ENCODE peak calls at places on chromosomes 16 and 17, in ten cellular contexts. M is GM12865; I is HTR-8/SVneo; Z is GM10248; A is AG09319; X is WTC11; L is cardiac fibroblast; G is tibial artery; Y is stimulated activated CD8-positive, alpha-beta memory T cell treated with anti-CD3 and anti-CD28 coated beads, Interleukin-4, amount 100 ng/mL, for 4 hours; P is dermis blood vessel endothelial cell. T is an unnamed sample.
A peak's percentile ranks its signal among the peaks of the same experiment; 100 is the strongest.

GRCh38 chr16:29775742-29776408 is 2.2 kb upstream of the ZG16 start:
- DNase-seq in A (no peak), P (no peak), X (no peak), Y (no peak), Z (no peak), G (no peak), M (no peak), L (peak; percentile 38), I (peak; percentile 69), T (no peak)

GRCh38 chr16:22664561-22664997 is 149.4 kb upstream of the HS3ST2 start:
- DNase-seq in G (no peak), M (peak; percentile 28), A (no peak), I (no peak), P (no peak), Z (peak; percentile 53), L (no peak), X (no peak), Y (no peak), T (no peak)

GRCh38 chr16:76502555-76502954 is 225.4 kb downstream of the CNTNAP4 start:
- DNase-seq in G (no peak), Y (no peak), Z (no peak), P (no peak), X (no peak), M (no peak), L (no peak), A (no peak), I (no peak), T (no peak)

GRCh38 chr16:66741971-66742396 is 9.4 kb downstream of the DYNC1LI2 start:
- DNase-seq in Y (no peak), A (no peak), P (peak; percentile 68), G (no peak), L (peak; percentile 64), Z (no peak), I (no peak), X (no peak), M (no peak), T (no peak)

GRCh38 chr17:7573324-7574080 is 5.9 kb upstream of the CD68 start:
- DNase-seq in L (peak; percentile 97), X (peak; percentile 85), I (peak; percentile 87), Y (peak; percentile 88), P (peak; percentile 95), A (peak; percentile 86), G (peak; percentile 96), Z (peak; percentile 89), M (peak; percentile 95), T (peak; percentile 94)

GRCh38 chr17:75110307-75110937 is 653 bp downstream of the ARMC7 start:
- DNase-seq in I (no peak), G (no peak), X (peak; percentile 51), P (peak; percentile 51), Z (no peak), M (peak; percentile 37), Y (no peak), L (peak; percentile 22), A (no peak), T (peak; percentile 45)

GRCh38 chr16:14013145-14013570 is 58.0 kb upstream of the MRTFB start:
- DNase-seq in A (no peak), I (no peak), P (no peak), M (no peak), L (no peak), Y (no peak), X (no peak), Z (no peak), G (no peak), T (no peak)

GRCh38 chr16:23673971-23674614 is 4.6 kb upstream of the PLK1 start:
- DNase-seq in Z (no peak), I (no peak), P (no peak), L (no peak), G (no peak), Y (no peak), A (no peak), M (peak; percentile 61), X (no peak), T (peak; percentile 81)

GRCh38 chr17:16486373-16487250 is 5.4 kb downstream of the LRRC75A start:
- DNase-seq in M (no peak), Z (no peak), L (peak; percentile 74), I (no peak), Y (no peak), P (peak; percentile 80), G (peak; percentile 85), X (peak; percentile 50), A (peak; percentile 8), T (peak; percentile 56)

GRCh38 chr16:82671743-82672142 is 45.0 kb downstream of the CDH13 start:
- DNase-seq in X (peak; percentile 43), I (no peak), A (no peak), M (peak; percentile 45), Z (no peak), P (peak; percentile 21), Y (no peak), L (no peak), G (no peak), T (peak; percentile 8)

GRCh38 chr16:53456625-53457024 is 22.4 kb downstream of the RBL2 start:
- DNase-seq in I (no peak), Z (no peak), Y (no peak), L (no peak), A (no peak), X (no peak), P (no peak), M (peak; percentile 46), G (no peak), T (no peak)

GRCh38 chr17:20009302-20010098 is at the start of gene SPECC1:
- DNase-seq in Z (peak; percentile 93), L (peak; percentile 66), A (no peak), Y (peak; percentile 68), P (peak; percentile 80), I (peak; percentile 94), X (peak; percentile 95), G (peak; percentile 91), M (peak; percentile 81), T (peak; percentile 91)

GRCh38 chr16:9437115-9437514 is 345.7 kb downstream of the HAPSTR1 start:
- DNase-seq in I (no peak), M (peak; percentile 23), Y (no peak), Z (no peak), G (no peak), X (no peak), A (no peak), L (no peak), P (no peak), T (peak; percentile 43)

GRCh38 chr17:44916781-44917241 is 1.5 kb upstream of the GFAP start:
- DNase-seq in I (peak; percentile 73), A (no peak), Y (no peak), L (peak; percentile 83), Z (no peak), P (peak; percentile 42), X (no peak), G (peak; percentile 78), M (no peak), T (no peak)

GRCh38 chr16:23408242-23409201 is 44.5 kb downstream of the COG7 start:
- DNase-seq in M (no peak), I (no peak), L (peak; percentile 60), Z (no peak), Y (no peak), G (peak; percentile 34), P (peak; percentile 66), A (no peak), X (no peak), T (peak; percentile 49)

GRCh38 chr17:80527016-80527645 is 17.5 kb upstream of the RPTOR start:
- DNase-seq in Y (no peak), A (no peak), X (no peak), M (no peak), P (no peak), Z (no peak), I (no peak), L (no peak), G (no peak), T (no peak)

GRCh38 chr16:27642753-27643152 is 92.8 kb downstream of the KATNIP start:
- DNase-seq in L (peak; percentile 37), M (peak; percentile 28), I (no peak), G (no peak), Z (no peak), Y (no peak), A (no peak), P (peak; percentile 64), X (peak; percentile 49), T (peak; percentile 51)

GRCh38 chr16:67406628-67407027 is 9.6 kb downstream of the ZDHHC1 start:
- DNase-seq in Z (no peak), L (peak; percentile 64), G (no peak), P (peak; percentile 83), Y (no peak), A (peak; percentile 62), I (peak; percentile 79), X (no peak), M (no peak), T (no peak)

GRCh38 chr17:35540589-35541404 is 3.3 kb upstream of the SLFN12L start:
- DNase-seq in G (no peak), A (no peak), M (peak; percentile 75), Z (no peak), L (peak; percentile 50), X (no peak), I (peak; percentile 43), Y (no peak), P (peak; percentile 87), T (no peak)

GRCh38 chr16:5442054-5442453 is 344.5 kb upstream of the EEF2KMT start:
- DNase-seq in L (no peak), Y (no peak), A (no peak), I (no peak), M (no peak), P (no peak), X (no peak), Z (no peak), G (no peak), T (no peak)

GRCh38 chr16:2473425-2473926 is 1.5 kb upstream of the TBC1D24 start:
- DNase-seq in Y (no peak), A (no peak), M (no peak), Z (no peak), L (no peak), P (no peak), X (peak; percentile 42), I (no peak), G (no peak), T (peak; percentile 38)

GRCh38 chr16:1003551-1004347 is 22.2 kb downstream of the SOX8 start:
- DNase-seq in M (peak; percentile 31), P (peak; percentile 54), L (no peak), Z (no peak), I (no peak), X (no peak), G (no peak), A (no peak), Y (no peak), T (no peak)

GRCh38 chr17:17742133-17742621 is 60.9 kb downstream of the RAI1 start:
- DNase-seq in A (no peak), X (no peak), G (no peak), Y (no peak), L (peak; percentile 58), I (no peak), Z (no peak), P (peak; percentile 32), M (no peak), T (no peak)

GRCh38 chr17:68954146-68954971 is 833 bp downstream of the ABCA8 start:
- DNase-seq in I (no peak), A (no peak), G (no peak), M (no peak), P (no peak), L (peak; percentile 47), Y (no peak), X (no peak), Z (no peak), T (no peak)

GRCh38 chr16:12655530-12655929 is 148.2 kb downstream of the CPPED1 start:
- DNase-seq in M (no peak), G (no peak), X (no peak), Y (no peak), I (no peak), Z (no peak), L (no peak), A (no peak), P (no peak), T (no peak)

GRCh38 chr16:84310642-84311041 is 16.0 kb downstream of the WFDC1 start:
- DNase-seq in L (no peak), M (no peak), P (no peak), A (no peak), I (no peak), X (no peak), Z (no peak), Y (no peak), G (no peak), T (no peak)

GRCh38 chr17:32565401-32565800 is 78.6 kb downstream of the CDK5R1 start:
- DNase-seq in X (no peak), Y (no peak), A (no peak), L (no peak), P (no peak), Z (no peak), I (no peak), M (no peak), G (no peak), T (no peak)

GRCh38 chr16:47374629-47375028 is 86.2 kb downstream of the ITFG1 start:
- DNase-seq in Y (no peak), M (no peak), X (no peak), A (no peak), G (no peak), I (no peak), L (no peak), P (peak; percentile 82), Z (no peak), T (no peak)